ENCODE peak calls at places on chromosomes 7 and 10, in four cellular contexts. One of them, this sample, is unnamed.

GRCh38 chr7:26648429-26649015 is 215.9 kb downstream of the SKAP2 start:
- DNase-seq in GM23248: peak
- DNase-seq in HTR-8/SVneo: peak
- DNase-seq in M059J: peak
- DNase-seq in this sample: peak

GRCh38 chr7:23603632-23604295 is 6.6 kb downstream of the CCDC126 start:
- DNase-seq in HTR-8/SVneo: no peak
- DNase-seq in GM23248: no peak
- DNase-seq in M059J: no peak
- DNase-seq in this sample: no peak

GRCh38 chr10:63591600-63592379 is 70.6 kb downstream of the REEP3 start:
- DNase-seq in HTR-8/SVneo: no peak
- DNase-seq in M059J: no peak
- DNase-seq in GM23248: no peak
- DNase-seq in this sample: peak

GRCh38 chr10:116621476-116621875 is 723 bp downstream of the PNLIPRP2 start:
- DNase-seq in HTR-8/SVneo: no peak
- DNase-seq in M059J: no peak
- DNase-seq in GM23248: no peak
- DNase-seq in this sample: no peak

GRCh38 chr10:105615986-105616385 is 974.9 kb downstream of the SORCS3 start:
- DNase-seq in GM23248: no peak
- DNase-seq in M059J: no peak
- DNase-seq in HTR-8/SVneo: no peak
- DNase-seq in this sample: no peak

GRCh38 chr10:128995676-128996075 is 471.4 kb upstream of the MGMT start:
- DNase-seq in M059J: no peak
- DNase-seq in HTR-8/SVneo: no peak
- DNase-seq in GM23248: no peak
- DNase-seq in this sample: no peak

GRCh38 chr7:40405991-40406390 is 271.2 kb downstream of the SUGCT start:
- DNase-seq in HTR-8/SVneo: no peak
- DNase-seq in M059J: no peak
- DNase-seq in GM23248: no peak
- DNase-seq in this sample: no peak

GRCh38 chr7:33590902-33591301 is 314.4 kb upstream of the BMPER start:
- DNase-seq in HTR-8/SVneo: no peak
- DNase-seq in GM23248: peak
- DNase-seq in M059J: peak
- DNase-seq in this sample: peak

GRCh38 chr7:159311172-159311494 is 166.5 kb upstream of the VIPR2 start:
- DNase-seq in HTR-8/SVneo: no peak
- DNase-seq in GM23248: no peak
- DNase-seq in M059J: no peak
- DNase-seq in this sample: no peak

GRCh38 chr10:5789626-5790025 is 23.6 kb downstream of the GDI2 start:
- DNase-seq in M059J: no peak
- DNase-seq in HTR-8/SVneo: no peak
- DNase-seq in GM23248: no peak
- DNase-seq in this sample: no peak

GRCh38 chr10:4721994-4722753 is 103.8 kb upstream of the AKR1E2 start:
- DNase-seq in GM23248: peak
- DNase-seq in M059J: peak
- DNase-seq in HTR-8/SVneo: no peak
- DNase-seq in this sample: peak

GRCh38 chr7:30796105-30796869 is 25.1 kb downstream of the MINDY4 start:
- DNase-seq in GM23248: peak
- DNase-seq in HTR-8/SVneo: no peak
- DNase-seq in M059J: peak
- DNase-seq in this sample: peak

GRCh38 chr10:30606313-30606712 is 23.2 kb downstream of the LYZL2 start:
- DNase-seq in M059J: no peak
- DNase-seq in GM23248: peak
- DNase-seq in HTR-8/SVneo: no peak
- DNase-seq in this sample: no peak

GRCh38 chr7:1489336-1489735 is 14.9 kb downstream of the INTS1 start:
- DNase-seq in M059J: no peak
- DNase-seq in HTR-8/SVneo: no peak
- DNase-seq in GM23248: no peak
- DNase-seq in this sample: no peak

This sample was measured in AG10803.